ENCODE peak calls at places on chromosomes 3 and 15, in ten cellular contexts. One of them, this sample, is unnamed.

GRCh38 chr3:47398218-47398617 is 17.4 kb downstream of the PTPN23 start:
- DNase-seq in hepatocyte: no peak
- DNase-seq in GM13976: no peak
- DNase-seq in epithelial cell of esophagus: no peak
- DNase-seq in SK-N-SH: no peak
- DNase-seq in foreskin fibroblast: no peak
- DNase-seq in nephron progenitor cell: no peak
- DNase-seq in MCF 10A: no peak
- DNase-seq in brain microvascular endothelial cell: no peak
- DNase-seq in body of pancreas: no peak
- DNase-seq in this sample: no peak

GRCh38 chr15:63833246-63833696 is 477 bp downstream of the HERC1 start:
- DNase-seq in hepatocyte: peak
- DNase-seq in GM13976: peak
- DNase-seq in epithelial cell of esophagus: peak
- DNase-seq in SK-N-SH: peak
- DNase-seq in foreskin fibroblast: peak
- DNase-seq in nephron progenitor cell: peak
- DNase-seq in MCF 10A: peak
- DNase-seq in brain microvascular endothelial cell: no peak
- DNase-seq in body of pancreas: peak
- DNase-seq in this sample: no peak

GRCh38 chr15:70195808-70196304 is 98.1 kb upstream of the TLE3 start:
- DNase-seq in hepatocyte: peak
- DNase-seq in GM13976: no peak
- DNase-seq in epithelial cell of esophagus: peak
- DNase-seq in SK-N-SH: peak
- DNase-seq in foreskin fibroblast: peak
- DNase-seq in nephron progenitor cell: peak
- DNase-seq in MCF 10A: peak
- DNase-seq in brain microvascular endothelial cell: peak
- DNase-seq in body of pancreas: peak
- DNase-seq in this sample: no peak

GRCh38 chr3:37480003-37480402 is 305.6 kb upstream of the LRRFIP2 start:
- DNase-seq in hepatocyte: no peak
- DNase-seq in GM13976: no peak
- DNase-seq in epithelial cell of esophagus: peak
- DNase-seq in SK-N-SH: peak
- DNase-seq in foreskin fibroblast: no peak
- DNase-seq in nephron progenitor cell: no peak
- DNase-seq in MCF 10A: no peak
- DNase-seq in brain microvascular endothelial cell: no peak
- DNase-seq in body of pancreas: no peak
- DNase-seq in this sample: no peak

GRCh38 chr3:112647122-112647521 is 6.2 kb upstream of the CCDC80 start:
- DNase-seq in hepatocyte: peak
- DNase-seq in GM13976: no peak
- DNase-seq in epithelial cell of esophagus: peak
- DNase-seq in SK-N-SH: no peak
- DNase-seq in foreskin fibroblast: peak
- DNase-seq in nephron progenitor cell: no peak
- DNase-seq in MCF 10A: peak
- DNase-seq in brain microvascular endothelial cell: peak
- DNase-seq in body of pancreas: no peak
- DNase-seq in this sample: no peak

GRCh38 chr15:89822030-89822429 is 7.4 kb upstream of the ANPEP start:
- DNase-seq in hepatocyte: no peak
- DNase-seq in GM13976: peak
- DNase-seq in epithelial cell of esophagus: peak
- DNase-seq in SK-N-SH: peak
- DNase-seq in foreskin fibroblast: no peak
- DNase-seq in nephron progenitor cell: no peak
- DNase-seq in MCF 10A: peak
- DNase-seq in brain microvascular endothelial cell: no peak
- DNase-seq in body of pancreas: no peak
- DNase-seq in this sample: no peak

GRCh38 chr3:158539414-158540014 is 31.5 kb upstream of the MLF1 start:
- DNase-seq in hepatocyte: peak
- DNase-seq in GM13976: no peak
- DNase-seq in epithelial cell of esophagus: peak
- DNase-seq in SK-N-SH: peak
- DNase-seq in foreskin fibroblast: peak
- DNase-seq in nephron progenitor cell: peak
- DNase-seq in MCF 10A: peak
- DNase-seq in brain microvascular endothelial cell: peak
- DNase-seq in body of pancreas: peak
- DNase-seq in this sample: no peak

GRCh38 chr15:66290518-66290917 is 2.9 kb upstream of the DIS3L start:
- DNase-seq in hepatocyte: no peak
- DNase-seq in GM13976: no peak
- DNase-seq in epithelial cell of esophagus: no peak
- DNase-seq in SK-N-SH: no peak
- DNase-seq in foreskin fibroblast: no peak
- DNase-seq in nephron progenitor cell: no peak
- DNase-seq in MCF 10A: no peak
- DNase-seq in brain microvascular endothelial cell: no peak
- DNase-seq in body of pancreas: no peak
- DNase-seq in this sample: no peak

DNA sequence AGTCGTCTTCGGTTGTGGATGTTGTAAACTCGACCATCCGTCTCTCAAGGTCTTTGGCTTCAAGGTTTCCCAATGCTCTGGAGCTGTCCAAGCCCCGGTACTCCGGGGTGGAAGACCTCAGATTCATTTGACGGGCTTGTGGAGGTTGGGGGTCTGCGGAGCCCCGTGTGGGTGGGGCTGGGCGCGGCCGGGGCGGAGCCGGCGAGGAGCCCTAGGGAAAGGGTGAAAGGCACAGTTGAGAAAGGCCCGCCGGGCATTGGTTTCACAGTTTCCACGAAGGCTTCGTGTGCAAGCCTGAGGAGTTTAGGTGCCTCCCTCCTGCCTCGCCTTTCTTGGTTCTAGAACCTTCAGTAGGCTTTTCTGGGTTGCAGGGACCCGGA is 360 bp upstream of the MGA start:
- DNase-seq in hepatocyte: no peak
- DNase-seq in GM13976: no peak
- DNase-seq in epithelial cell of esophagus: no peak
- DNase-seq in SK-N-SH: no peak
- DNase-seq in foreskin fibroblast: no peak
- DNase-seq in nephron progenitor cell: no peak
- DNase-seq in MCF 10A: no peak
- DNase-seq in brain microvascular endothelial cell: no peak
- DNase-seq in body of pancreas: no peak
- DNase-seq in this sample: no peak
- TF ChIP-seq CTCF in hepatocyte: no peak
- TF ChIP-seq CTCF in GM13976: no peak
- TF ChIP-seq CTCF in epithelial cell of esophagus: no peak
- TF ChIP-seq CTCF in SK-N-SH: no peak
- TF ChIP-seq CTCF in foreskin fibroblast: no peak
- TF ChIP-seq CTCF in nephron progenitor cell: no peak
- TF ChIP-seq CTCF in MCF 10A: no peak
- TF ChIP-seq CTCF in brain microvascular endothelial cell: no peak
- TF ChIP-seq CTCF in body of pancreas: no peak
- TF ChIP-seq CTCF in this sample: no peak

GRCh38 chr15:45731331-45731730 is 96.5 kb downstream of the SQOR start:
- DNase-seq in hepatocyte: no peak
- DNase-seq in GM13976: no peak
- DNase-seq in epithelial cell of esophagus: no peak
- DNase-seq in SK-N-SH: no peak
- DNase-seq in foreskin fibroblast: no peak
- DNase-seq in nephron progenitor cell: no peak
- DNase-seq in MCF 10A: no peak
- DNase-seq in brain microvascular endothelial cell: no peak
- DNase-seq in body of pancreas: no peak
- DNase-seq in this sample: no peak
- TF ChIP-seq CTCF in hepatocyte: no peak
- TF ChIP-seq CTCF in GM13976: no peak
- TF ChIP-seq CTCF in epithelial cell of esophagus: no peak
- TF ChIP-seq CTCF in SK-N-SH: no peak
- TF ChIP-seq CTCF in foreskin fibroblast: no peak
- TF ChIP-seq CTCF in nephron progenitor cell: no peak
- TF ChIP-seq CTCF in MCF 10A: no peak
- TF ChIP-seq CTCF in brain microvascular endothelial cell: no peak
- TF ChIP-seq CTCF in body of pancreas: no peak
- TF ChIP-seq CTCF in this sample: no peak

GRCh38 chr3:72580246-72580756 is 267.9 kb downstream of the SHQ1 start:
- DNase-seq in hepatocyte: no peak
- DNase-seq in GM13976: no peak
- DNase-seq in epithelial cell of esophagus: no peak
- DNase-seq in SK-N-SH: no peak
- DNase-seq in foreskin fibroblast: no peak
- DNase-seq in nephron progenitor cell: no peak
- DNase-seq in MCF 10A: no peak
- DNase-seq in brain microvascular endothelial cell: no peak
- DNase-seq in body of pancreas: no peak
- DNase-seq in this sample: no peak
- TF ChIP-seq CTCF in hepatocyte: no peak
- TF ChIP-seq CTCF in GM13976: no peak
- TF ChIP-seq CTCF in epithelial cell of esophagus: no peak
- TF ChIP-seq CTCF in SK-N-SH: no peak
- TF ChIP-seq CTCF in foreskin fibroblast: no peak
- TF ChIP-seq CTCF in nephron progenitor cell: no peak
- TF ChIP-seq CTCF in MCF 10A: no peak
- TF ChIP-seq CTCF in brain microvascular endothelial cell: no peak
- TF ChIP-seq CTCF in body of pancreas: no peak
- TF ChIP-seq CTCF in this sample: no peak

GRCh38 chr15:99424131-99424571 is 141.6 kb upstream of the MEF2A start:
- DNase-seq in hepatocyte: no peak
- DNase-seq in GM13976: no peak
- DNase-seq in epithelial cell of esophagus: no peak
- DNase-seq in SK-N-SH: no peak
- DNase-seq in foreskin fibroblast: no peak
- DNase-seq in nephron progenitor cell: no peak
- DNase-seq in MCF 10A: no peak
- DNase-seq in brain microvascular endothelial cell: no peak
- DNase-seq in body of pancreas: no peak
- DNase-seq in this sample: no peak

GRCh38 chr15:99421172-99421656 is 144.6 kb upstream of the MEF2A start:
- DNase-seq in hepatocyte: peak
- DNase-seq in GM13976: no peak
- DNase-seq in epithelial cell of esophagus: peak
- DNase-seq in SK-N-SH: no peak
- DNase-seq in foreskin fibroblast: peak
- DNase-seq in nephron progenitor cell: no peak
- DNase-seq in MCF 10A: peak
- DNase-seq in brain microvascular endothelial cell: no peak
- DNase-seq in body of pancreas: no peak
- DNase-seq in this sample: no peak

GRCh38 chr15:99424978-99425665 is 140.7 kb upstream of the MEF2A start:
- DNase-seq in hepatocyte: peak
- DNase-seq in GM13976: peak
- DNase-seq in epithelial cell of esophagus: peak
- DNase-seq in SK-N-SH: peak
- DNase-seq in foreskin fibroblast: peak
- DNase-seq in nephron progenitor cell: no peak
- DNase-seq in MCF 10A: peak
- DNase-seq in brain microvascular endothelial cell: peak
- DNase-seq in body of pancreas: no peak
- DNase-seq in this sample: no peak

GRCh38 chr15:99423186-99424130 is 142.3 kb upstream of the MEF2A start:
- DNase-seq in hepatocyte: no peak
- DNase-seq in GM13976: no peak
- DNase-seq in epithelial cell of esophagus: no peak
- DNase-seq in SK-N-SH: no peak
- DNase-seq in foreskin fibroblast: no peak
- DNase-seq in nephron progenitor cell: no peak
- DNase-seq in MCF 10A: no peak
- DNase-seq in brain microvascular endothelial cell: no peak
- DNase-seq in body of pancreas: no peak
- DNase-seq in this sample: peak

DNA sequence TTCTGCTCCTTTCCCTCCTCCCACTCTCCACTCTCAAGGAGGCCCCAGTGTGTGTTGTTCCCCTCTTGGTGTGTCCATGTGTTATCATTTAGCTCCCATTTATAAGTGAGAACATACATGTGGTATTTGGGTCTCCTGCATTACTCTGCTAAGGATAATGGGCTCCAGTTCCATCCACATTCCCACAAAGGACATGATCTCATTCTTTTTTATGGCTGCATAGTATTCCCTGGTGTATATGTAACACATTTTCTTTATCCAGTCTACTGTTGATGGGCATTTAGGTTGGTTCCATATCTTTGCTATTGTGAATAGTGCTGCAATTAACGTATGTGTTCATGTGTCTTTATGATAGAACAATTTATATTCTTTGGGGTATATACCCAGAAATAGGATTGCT is 144.0 kb upstream of the MEF2A start:
- DNase-seq in hepatocyte: no peak
- DNase-seq in GM13976: no peak
- DNase-seq in epithelial cell of esophagus: no peak
- DNase-seq in SK-N-SH: no peak
- DNase-seq in foreskin fibroblast: no peak
- DNase-seq in nephron progenitor cell: no peak
- DNase-seq in MCF 10A: no peak
- DNase-seq in brain microvascular endothelial cell: no peak
- DNase-seq in body of pancreas: no peak
- DNase-seq in this sample: no peak
- TF ChIP-seq CTCF in hepatocyte: no peak
- TF ChIP-seq CTCF in GM13976: no peak
- TF ChIP-seq CTCF in epithelial cell of esophagus: no peak
- TF ChIP-seq CTCF in SK-N-SH: no peak
- TF ChIP-seq CTCF in foreskin fibroblast: no peak
- TF ChIP-seq CTCF in nephron progenitor cell: no peak
- TF ChIP-seq CTCF in MCF 10A: no peak
- TF ChIP-seq CTCF in brain microvascular endothelial cell: no peak
- TF ChIP-seq CTCF in body of pancreas: no peak
- TF ChIP-seq CTCF in this sample: no peak

GRCh38 chr3:16559664-16560365 is 45.4 kb downstream of the DAZL start:
- DNase-seq in hepatocyte: no peak
- DNase-seq in GM13976: no peak
- DNase-seq in epithelial cell of esophagus: no peak
- DNase-seq in SK-N-SH: no peak
- DNase-seq in foreskin fibroblast: no peak
- DNase-seq in nephron progenitor cell: no peak
- DNase-seq in MCF 10A: no peak
- DNase-seq in brain microvascular endothelial cell: no peak
- DNase-seq in body of pancreas: no peak
- DNase-seq in this sample: no peak
- TF ChIP-seq CTCF in hepatocyte: no peak
- TF ChIP-seq CTCF in GM13976: no peak
- TF ChIP-seq CTCF in epithelial cell of esophagus: no peak
- TF ChIP-seq CTCF in SK-N-SH: no peak
- TF ChIP-seq CTCF in foreskin fibroblast: no peak
- TF ChIP-seq CTCF in nephron progenitor cell: no peak
- TF ChIP-seq CTCF in MCF 10A: no peak
- TF ChIP-seq CTCF in brain microvascular endothelial cell: no peak
- TF ChIP-seq CTCF in body of pancreas: no peak
- TF ChIP-seq CTCF in this sample: no peak

DNA sequence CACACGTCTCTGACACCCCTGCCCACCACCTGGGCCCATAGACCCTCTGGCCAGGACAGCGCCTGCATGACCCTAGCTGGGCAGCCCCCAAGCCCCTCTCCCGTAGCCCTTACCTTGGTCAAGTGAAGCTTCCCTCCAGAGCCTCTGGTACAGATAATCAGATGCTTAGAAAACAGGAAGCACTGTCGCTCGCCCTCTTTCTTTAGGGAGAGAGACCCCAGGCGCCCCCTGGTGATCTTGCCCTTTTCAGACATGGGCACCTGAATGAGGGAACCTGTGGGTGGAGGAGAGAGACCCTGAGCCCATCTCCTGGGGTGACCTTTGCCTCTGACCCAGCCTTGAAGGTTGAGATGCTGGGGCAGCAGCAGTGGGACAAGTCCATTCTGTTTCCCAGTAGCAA is 65.4 kb downstream of the RASGRF1 start:
- DNase-seq in hepatocyte: no peak
- DNase-seq in GM13976: no peak
- DNase-seq in epithelial cell of esophagus: no peak
- DNase-seq in SK-N-SH: peak
- DNase-seq in foreskin fibroblast: no peak
- DNase-seq in nephron progenitor cell: no peak
- DNase-seq in MCF 10A: no peak
- DNase-seq in brain microvascular endothelial cell: no peak
- DNase-seq in body of pancreas: no peak
- DNase-seq in this sample: no peak
- TF ChIP-seq CTCF in hepatocyte: no peak
- TF ChIP-seq CTCF in GM13976: no peak
- TF ChIP-seq CTCF in epithelial cell of esophagus: no peak
- TF ChIP-seq CTCF in SK-N-SH: no peak
- TF ChIP-seq CTCF in foreskin fibroblast: no peak
- TF ChIP-seq CTCF in nephron progenitor cell: no peak
- TF ChIP-seq CTCF in MCF 10A: no peak
- TF ChIP-seq CTCF in brain microvascular endothelial cell: peak
- TF ChIP-seq CTCF in body of pancreas: no peak
- TF ChIP-seq CTCF in this sample: peak